ENCODE peak calls at places on chromosomes 11 and 22, in four cellular contexts. X is stimulated activated CD4-positive, alpha-beta T cell treated with anti-CD3 and anti-CD28 coated beads, Interleukin-15, amount 100 ng/mL, for 24 hours; J is activated T-cell treated with anti-CD3 and anti-CD28 coated beads, Interleukin-2, amount 50 U/mL, for 4 hours; R is KBM-7. B is an unnamed sample.
A peak's percentile ranks its signal among the peaks of the same experiment; 100 is the strongest.

GRCh38 chr11:34356918-34357645 is 728 bp downstream of the ABTB2 start:
- DNase-seq in X (peak; percentile 60), J (peak; percentile 47), R (peak; percentile 59), B (peak; percentile 91)

GRCh38 chr22:38204784-38205183 is 3.0 kb downstream of the MAFF start:
- DNase-seq in X (no peak), J (no peak), R (peak; percentile 67), B (no peak)

GRCh38 chr22:38317995-38318715 is 922 bp upstream of the CSNK1E start:
- DNase-seq in X (no peak), J (no peak), R (peak; percentile 77), B (peak; percentile 94)

GRCh38 chr11:129639300-129639699 is 176.3 kb upstream of the TMEM45B start:
- DNase-seq in X (peak; percentile 61), J (no peak), R (no peak), B (no peak)

GRCh38 chr11:22130462-22131053 is 62.3 kb upstream of the ANO5 start:
- DNase-seq in X (no peak), J (no peak), R (peak; percentile 16), B (no peak)

GRCh38 chr11:82507288-82507687 is 226.4 kb downstream of the FAM181B start:
- DNase-seq in X (no peak), J (no peak), R (no peak), B (no peak)

GRCh38 chr11:126853732-126854131 is 146.8 kb downstream of the KIRREL3 start:
- DNase-seq in X (no peak), J (no peak), R (no peak), B (no peak)

GRCh38 chr22:43205748-43206514 is 19.0 kb upstream of the TTLL12 start:
- DNase-seq in X (peak; percentile 22), J (no peak), R (no peak), B (no peak)

GRCh38 chr22:49958961-49959781 is 1.4 kb upstream of the PIM3 start:
- DNase-seq in X (peak; percentile 23), J (no peak), R (no peak), B (peak; percentile 83)